ENCODE peak calls at places on chromosome 1, in six cellular contexts. One of them, this sample, is unnamed.

GRCh38 chr1:56481140-56481694 is 98.1 kb downstream of the PLPP3 start:
- DNase-seq in neural crest cell: no peak
- DNase-seq in cardiac fibroblast: no peak
- DNase-seq in AG10803: no peak
- DNase-seq in thyroid gland: no peak
- DNase-seq in heart left ventricle: no peak
- DNase-seq in this sample: no peak

GRCh38 chr1:51927029-51927428 is 48.5 kb upstream of the NRDC start:
- DNase-seq in neural crest cell: no peak
- DNase-seq in cardiac fibroblast: peak; percentile 21
- DNase-seq in AG10803: peak; percentile 60
- DNase-seq in thyroid gland: no peak
- DNase-seq in heart left ventricle: no peak
- DNase-seq in this sample: peak; percentile 8

GRCh38 chr1:17198476-17199258 is 6.3 kb upstream of the PADI1 start:
- DNase-seq in neural crest cell: no peak
- DNase-seq in cardiac fibroblast: peak; percentile 16
- DNase-seq in AG10803: no peak
- DNase-seq in thyroid gland: no peak
- DNase-seq in heart left ventricle: no peak
- DNase-seq in this sample: no peak

GRCh38 chr1:10430216-10431064 is at the start of gene CENPS:
- DNase-seq in neural crest cell: peak; percentile 91
- DNase-seq in cardiac fibroblast: peak; percentile 87
- DNase-seq in AG10803: peak; percentile 77
- DNase-seq in thyroid gland: peak; percentile 89
- DNase-seq in heart left ventricle: peak; percentile 95
- DNase-seq in this sample: peak; percentile 77

GRCh38 chr1:181485276-181486097 is 2.2 kb downstream of the CACNA1E start:
- DNase-seq in neural crest cell: peak; percentile 13
- DNase-seq in cardiac fibroblast: no peak
- DNase-seq in AG10803: no peak
- DNase-seq in thyroid gland: peak; percentile 43
- DNase-seq in heart left ventricle: no peak
- DNase-seq in this sample: no peak

GRCh38 chr1:51000651-51001050 is 30.6 kb downstream of the CDKN2C start:
- DNase-seq in neural crest cell: no peak
- DNase-seq in cardiac fibroblast: no peak
- DNase-seq in AG10803: no peak
- DNase-seq in thyroid gland: no peak
- DNase-seq in heart left ventricle: no peak
- DNase-seq in this sample: no peak

GRCh38 chr1:59156526-59157196 is 140.2 kb upstream of the FGGY start:
- DNase-seq in neural crest cell: peak; percentile 28
- DNase-seq in cardiac fibroblast: peak; percentile 32
- DNase-seq in AG10803: peak; percentile 33
- DNase-seq in thyroid gland: peak; percentile 47
- DNase-seq in heart left ventricle: no peak
- DNase-seq in this sample: peak; percentile 75

GRCh38 chr1:231601775-231602674 is 24.6 kb upstream of the DISC1 start:
- DNase-seq in neural crest cell: no peak
- DNase-seq in cardiac fibroblast: peak; percentile 24
- DNase-seq in AG10803: no peak
- DNase-seq in thyroid gland: no peak
- DNase-seq in heart left ventricle: no peak
- DNase-seq in this sample: no peak

GRCh38 chr1:236421850-236422516 is 27.9 kb downstream of the EDARADD start:
- DNase-seq in neural crest cell: no peak
- DNase-seq in cardiac fibroblast: no peak
- DNase-seq in AG10803: no peak
- DNase-seq in thyroid gland: no peak
- DNase-seq in heart left ventricle: no peak
- DNase-seq in this sample: no peak

GRCh38 chr1:27563407-27564263 is 40.3 kb downstream of the AHDC1 start:
- DNase-seq in neural crest cell: no peak
- DNase-seq in cardiac fibroblast: peak; percentile 52
- DNase-seq in AG10803: peak; percentile 54
- DNase-seq in thyroid gland: peak; percentile 76
- DNase-seq in heart left ventricle: peak; percentile 90
- DNase-seq in this sample: no peak

GRCh38 chr1:183163311-183163710 is 22.8 kb upstream of the LAMC2 start:
- DNase-seq in neural crest cell: no peak
- DNase-seq in cardiac fibroblast: peak; percentile 91
- DNase-seq in AG10803: peak; percentile 64
- DNase-seq in thyroid gland: no peak
- DNase-seq in heart left ventricle: no peak
- DNase-seq in this sample: peak; percentile 95

GRCh38 chr1:42684139-42684538 is 1.9 kb downstream of the YBX1 start:
- DNase-seq in neural crest cell: peak; percentile 12
- DNase-seq in cardiac fibroblast: peak; percentile 18
- DNase-seq in AG10803: no peak
- DNase-seq in thyroid gland: no peak
- DNase-seq in heart left ventricle: no peak
- DNase-seq in this sample: no peak

GRCh38 chr1:159058751-159059150 is 17.8 kb downstream of the AIM2 start:
- DNase-seq in neural crest cell: no peak
- DNase-seq in cardiac fibroblast: no peak
- DNase-seq in AG10803: no peak
- DNase-seq in thyroid gland: no peak
- DNase-seq in heart left ventricle: no peak
- DNase-seq in this sample: no peak

GRCh38 chr1:159054427-159054826 is 22.1 kb downstream of the AIM2 start:
- DNase-seq in neural crest cell: no peak
- DNase-seq in cardiac fibroblast: no peak
- DNase-seq in AG10803: no peak
- DNase-seq in thyroid gland: no peak
- DNase-seq in heart left ventricle: no peak
- DNase-seq in this sample: no peak

GRCh38 chr1:159056069-159056698 is 20.4 kb downstream of the AIM2 start:
- DNase-seq in neural crest cell: peak; percentile 5
- DNase-seq in cardiac fibroblast: no peak
- DNase-seq in AG10803: no peak
- DNase-seq in thyroid gland: no peak
- DNase-seq in heart left ventricle: no peak
- DNase-seq in this sample: no peak

GRCh38 chr1:159051436-159051835 is 25.1 kb downstream of the AIM2 start:
- DNase-seq in neural crest cell: no peak
- DNase-seq in cardiac fibroblast: no peak
- DNase-seq in AG10803: no peak
- DNase-seq in thyroid gland: no peak
- DNase-seq in heart left ventricle: no peak
- DNase-seq in this sample: no peak

GRCh38 chr1:159055181-159055621 is 21.4 kb downstream of the AIM2 start:
- DNase-seq in neural crest cell: no peak
- DNase-seq in cardiac fibroblast: no peak
- DNase-seq in AG10803: no peak
- DNase-seq in thyroid gland: no peak
- DNase-seq in heart left ventricle: no peak
- DNase-seq in this sample: no peak
- TF ChIP-seq CTCF in neural crest cell: no peak
- TF ChIP-seq CTCF in cardiac fibroblast: no peak
- TF ChIP-seq CTCF in AG10803: no peak
- TF ChIP-seq CTCF in thyroid gland: no peak
- TF ChIP-seq CTCF in heart left ventricle: no peak
- TF ChIP-seq CTCF in this sample: no peak

DNA sequence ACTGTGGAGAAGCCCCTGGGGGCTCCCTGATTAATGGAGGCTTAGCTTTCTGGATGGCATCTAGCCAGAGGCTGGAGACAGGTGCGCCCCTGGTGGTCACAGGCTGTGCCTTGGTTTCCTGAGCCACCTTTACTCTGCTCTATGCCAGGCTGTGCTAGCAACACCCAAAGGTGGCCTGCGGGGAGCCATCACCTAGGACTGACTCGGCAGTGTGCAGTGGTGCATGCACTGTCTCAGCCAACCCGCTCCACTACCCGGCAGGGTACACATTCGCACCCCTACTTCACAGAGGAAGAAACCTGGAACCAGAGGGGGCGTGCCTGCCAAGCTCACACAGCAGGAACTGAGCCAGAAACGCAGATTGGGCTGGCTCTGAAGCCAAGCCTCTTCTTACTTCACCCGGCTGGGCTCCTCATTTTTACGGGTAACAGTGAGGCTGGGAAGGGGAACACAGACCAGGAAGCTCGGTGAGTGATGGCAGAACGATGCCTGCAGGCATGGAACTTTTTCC is 24.8 kb downstream of the PCSK9 start:
- DNase-seq in neural crest cell: no peak
- DNase-seq in cardiac fibroblast: peak; percentile 12
- DNase-seq in AG10803: peak; percentile 8
- DNase-seq in thyroid gland: peak; percentile 53
- DNase-seq in heart left ventricle: peak; percentile 55
- DNase-seq in this sample: no peak
- TF ChIP-seq CTCF in neural crest cell: peak; percentile 36
- TF ChIP-seq CTCF in cardiac fibroblast: peak; percentile 5
- TF ChIP-seq CTCF in AG10803: no peak
- TF ChIP-seq CTCF in thyroid gland: no peak
- TF ChIP-seq CTCF in heart left ventricle: no peak
- TF ChIP-seq CTCF in this sample: peak; percentile 3

GRCh38 chr1:98468111-98468717 is 193.3 kb upstream of the SNX7 start:
- DNase-seq in neural crest cell: no peak
- DNase-seq in cardiac fibroblast: peak; percentile 89
- DNase-seq in AG10803: peak; percentile 65
- DNase-seq in thyroid gland: no peak
- DNase-seq in heart left ventricle: no peak
- DNase-seq in this sample: peak; percentile 59
- TF ChIP-seq CTCF in neural crest cell: peak; percentile 94
- TF ChIP-seq CTCF in cardiac fibroblast: peak; percentile 88
- TF ChIP-seq CTCF in AG10803: peak; percentile 96
- TF ChIP-seq CTCF in thyroid gland: peak; percentile 23
- TF ChIP-seq CTCF in heart left ventricle: peak; percentile 60
- TF ChIP-seq CTCF in this sample: peak; percentile 62

GRCh38 chr1:161020573-161021167 is at the start of gene F11R:
- DNase-seq in neural crest cell: peak; percentile 19
- DNase-seq in cardiac fibroblast: peak; percentile 28
- DNase-seq in AG10803: no peak
- DNase-seq in thyroid gland: peak; percentile 71
- DNase-seq in heart left ventricle: peak; percentile 41
- DNase-seq in this sample: no peak
- TF ChIP-seq CTCF in neural crest cell: peak; percentile 48
- TF ChIP-seq CTCF in cardiac fibroblast: peak; percentile 11
- TF ChIP-seq CTCF in AG10803: peak; percentile 1
- TF ChIP-seq CTCF in thyroid gland: peak; percentile 47
- TF ChIP-seq CTCF in heart left ventricle: no peak
- TF ChIP-seq CTCF in this sample: peak; percentile 22

DNA sequence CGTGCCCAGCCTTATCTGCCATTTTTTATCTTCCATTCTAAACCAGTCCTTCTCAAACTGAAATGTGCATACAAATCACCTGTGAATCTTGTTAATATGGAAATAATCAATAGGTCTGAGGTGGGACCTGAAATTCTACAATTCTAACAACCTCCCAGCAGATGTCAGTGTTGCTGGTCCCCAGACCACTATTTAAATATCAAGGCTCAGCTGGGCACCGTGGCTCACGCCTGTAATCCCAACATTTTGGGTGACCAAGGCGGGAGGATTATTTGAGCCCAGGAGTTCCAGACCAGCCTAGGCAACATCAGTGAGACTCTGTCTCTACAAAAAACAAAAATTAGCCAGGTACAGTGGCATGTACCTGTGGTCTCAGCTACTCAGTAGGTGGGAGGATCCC is 4.1 kb downstream of the UQCRHL start:
- DNase-seq in neural crest cell: peak; percentile 30
- DNase-seq in cardiac fibroblast: peak; percentile 43
- DNase-seq in AG10803: no peak
- DNase-seq in thyroid gland: no peak
- DNase-seq in heart left ventricle: no peak
- DNase-seq in this sample: no peak
- TF ChIP-seq CTCF in neural crest cell: peak; percentile 61
- TF ChIP-seq CTCF in cardiac fibroblast: peak; percentile 25
- TF ChIP-seq CTCF in AG10803: peak; percentile 44
- TF ChIP-seq CTCF in thyroid gland: peak; percentile 22
- TF ChIP-seq CTCF in heart left ventricle: peak; percentile 26
- TF ChIP-seq CTCF in this sample: peak; percentile 59

This sample was measured in brain microvascular endothelial cell.